ENCODE peak calls at places on chromosomes 13 and 19, in four cellular contexts. H, E, I and U are unnamed samples.

GRCh38 chr13:43787998-43788397 is 1.2 kb upstream of the ENOX1 start:
- DNase-seq in H (peak), E (peak), I (no peak), U (no peak)

GRCh38 chr19:32567486-32567885 is 13.5 kb upstream of the PDCD5 start:
- DNase-seq in H (no peak), E (no peak), I (no peak), U (no peak)

GRCh38 chr13:26693749-26694463 is 66.7 kb downstream of the GPR12 start:
- DNase-seq in H (no peak), E (no peak), I (no peak), U (no peak)

GRCh38 chr19:13905634-13906524 is at the start of the genes BRME1 and CC2D1A:
- DNase-seq in H (peak), E (peak), I (peak), U (peak)

GRCh38 chr19:7832781-7833180 is 2.8 kb downstream of the EVI5L start:
- DNase-seq in H (no peak), E (no peak), I (no peak), U (no peak)

GRCh38 chr13:52599037-52599852 is 43.0 kb upstream of the HNRNPA1L2 start:
- DNase-seq in H (peak), E (no peak), I (no peak), U (no peak)

GRCh38 chr19:16327911-16328823 is 3.5 kb downstream of the KLF2 start:
- DNase-seq in H (peak), E (no peak), I (peak), U (no peak)

GRCh38 chr19:7636691-7637373 is at the start of gene STXBP2:
- DNase-seq in H (peak), E (no peak), I (no peak), U (peak)

GRCh38 chr19:1469936-1470863 is 8.8 kb downstream of the C19orf25 start:
- DNase-seq in H (peak), E (no peak), I (no peak), U (no peak)

GRCh38 chr13:89940383-89940782 is 1407.1 kb upstream of the MIR17HG start:
- DNase-seq in H (no peak), E (no peak), I (no peak), U (no peak)

GRCh38 chr19:29211562-29212416 is 1.2 kb downstream of the UQCRFS1 start:
- DNase-seq in H (no peak), E (no peak), I (no peak), U (no peak)

GRCh38 chr13:38819053-38819452 is 132.2 kb downstream of the FREM2 start:
- DNase-seq in H (no peak), E (no peak), I (no peak), U (no peak)

GRCh38 chr13:42215578-42216421 is 56.2 kb upstream of the AKAP11 start:
- DNase-seq in H (peak), E (peak), I (peak), U (no peak)

GRCh38 chr13:30186644-30187431 is 120.5 kb downstream of the KATNAL1 start:
- DNase-seq in H (no peak), E (no peak), I (no peak), U (no peak)

GRCh38 chr19:55172741-55173140 is 6.3 kb upstream of the DNAAF3 start:
- DNase-seq in H (no peak), E (no peak), I (no peak), U (no peak)

GRCh38 chr13:97921146-97921776 is 32.2 kb upstream of the IPO5 start:
- DNase-seq in H (peak), E (no peak), I (no peak), U (no peak)

DNA sequence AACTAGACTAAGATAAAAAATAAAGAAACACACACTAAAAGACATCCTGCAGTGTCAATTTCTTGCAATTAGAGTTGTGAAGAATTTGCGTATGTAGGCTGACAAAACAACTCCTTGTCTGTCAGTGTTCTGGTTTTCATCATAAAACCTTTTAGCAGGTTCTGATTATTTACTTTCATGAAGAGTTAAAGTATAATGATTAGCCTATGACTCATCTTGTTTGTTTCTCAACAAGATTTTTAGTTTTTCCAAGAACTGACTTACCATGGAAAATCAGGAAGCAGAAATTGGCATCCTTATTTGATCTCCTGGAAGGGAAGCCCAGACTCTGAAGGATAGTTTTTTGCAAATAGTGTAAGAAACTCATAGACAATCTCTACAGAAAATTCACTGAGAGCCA is 848.7 kb upstream of the PCDH9 start:
- DNase-seq in H (no peak), E (no peak), I (no peak), U (no peak)
- TF ChIP-seq CTCF in H (no peak), E (no peak), I (no peak), U (no peak)

GRCh38 chr13:49421391-49421790 is 22.5 kb downstream of the CAB39L start:
- DNase-seq in H (peak), E (no peak), I (no peak), U (no peak)
- TF ChIP-seq CTCF in H (no peak), E (peak), I (peak), U (no peak)

DNA sequence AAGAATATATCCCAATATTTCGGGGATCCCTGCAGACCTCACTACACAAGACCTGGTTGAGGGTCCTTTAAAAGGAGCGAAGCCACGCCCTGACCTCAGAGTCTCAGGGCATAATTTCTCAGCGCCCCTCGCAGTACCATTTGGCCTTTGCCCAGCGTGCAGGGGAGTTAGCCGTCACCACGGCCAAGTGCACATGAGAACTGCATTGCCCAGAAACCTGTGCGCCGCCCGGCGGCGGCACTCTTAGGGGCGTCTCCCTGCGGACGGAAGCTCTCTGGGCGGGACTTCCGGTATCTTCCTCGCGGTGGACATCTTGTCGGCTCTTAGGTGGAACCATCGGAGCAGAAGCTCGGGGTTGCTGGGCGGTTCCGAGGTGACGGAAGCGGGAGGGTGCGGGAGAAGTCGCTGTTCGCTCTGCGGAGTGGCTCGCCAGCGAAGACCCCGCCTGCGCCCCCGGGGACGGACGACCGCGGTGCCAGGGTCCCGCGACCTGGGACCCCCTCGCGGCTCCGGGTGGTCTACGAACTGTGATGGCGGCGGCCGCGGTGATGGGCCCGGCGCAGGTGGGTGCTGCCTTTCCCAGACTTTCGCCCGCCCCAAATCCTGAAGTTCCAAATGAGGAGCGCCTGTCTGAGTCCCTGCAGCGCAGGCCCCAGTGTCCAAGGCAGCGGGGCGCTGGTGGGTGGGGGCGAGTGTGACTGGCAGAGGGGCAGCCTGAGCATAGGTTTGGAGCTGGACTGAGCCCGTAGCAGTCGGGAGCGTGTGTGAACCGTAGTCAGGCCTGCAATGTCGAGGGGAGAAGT is at the start of gene ZNF134:
- DNase-seq in H (peak), E (peak), I (peak), U (peak)
- TF ChIP-seq CTCF in H (no peak), E (no peak), I (peak), U (peak)

GRCh38 chr13:99656843-99657506 is 155.7 kb downstream of the TM9SF2 start:
- DNase-seq in H (no peak), E (no peak), I (no peak), U (no peak)

GRCh38 chr13:99657848-99658265 is 156.6 kb downstream of the TM9SF2 start:
- DNase-seq in H (peak), E (peak), I (no peak), U (peak)

GRCh38 chr13:99660101-99660500 is 158.8 kb downstream of the TM9SF2 start:
- DNase-seq in H (no peak), E (no peak), I (no peak), U (no peak)

GRCh38 chr13:99659234-99659633 is 158.0 kb downstream of the TM9SF2 start:
- DNase-seq in H (no peak), E (no peak), I (no peak), U (no peak)

DNA sequence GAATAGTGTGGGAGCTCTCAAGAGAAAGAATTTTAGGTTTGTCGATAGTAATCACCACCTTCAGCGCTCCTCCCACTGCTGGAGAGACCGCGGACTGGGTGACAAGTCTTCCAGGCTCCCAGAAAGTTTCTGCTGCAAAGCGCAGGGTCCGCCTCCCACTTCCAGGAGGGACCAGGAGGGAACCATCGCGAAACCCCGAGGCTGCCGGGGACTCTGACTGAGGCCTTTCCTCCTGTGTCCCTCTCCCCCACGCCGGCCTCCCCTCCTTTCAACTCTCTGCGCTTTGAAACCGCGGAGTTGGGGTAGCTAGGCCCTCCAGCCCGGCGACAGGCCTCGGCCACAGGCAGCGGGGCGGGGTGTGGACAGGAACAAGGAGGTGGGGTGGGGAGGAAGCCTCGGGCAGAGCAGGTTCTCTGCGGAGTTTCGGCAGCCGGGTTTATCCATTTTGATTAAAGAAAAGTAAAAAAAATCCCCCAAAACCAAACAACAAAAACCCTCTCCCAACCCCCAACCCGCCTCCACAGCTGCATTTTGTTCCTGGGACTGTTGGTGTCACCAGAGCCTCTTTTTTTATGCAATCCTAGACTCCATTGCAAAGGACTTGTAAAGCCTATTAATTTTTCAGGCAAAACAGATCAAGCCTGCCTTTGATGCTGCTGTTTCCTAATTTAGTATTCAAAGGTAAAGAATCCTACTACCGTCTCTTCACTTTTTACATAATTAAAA is 157.2 kb downstream of the TM9SF2 start:
- DNase-seq in H (peak), E (peak), I (no peak), U (peak)
- TF ChIP-seq CTCF in H (peak), E (peak), I (peak), U (peak)

DNA sequence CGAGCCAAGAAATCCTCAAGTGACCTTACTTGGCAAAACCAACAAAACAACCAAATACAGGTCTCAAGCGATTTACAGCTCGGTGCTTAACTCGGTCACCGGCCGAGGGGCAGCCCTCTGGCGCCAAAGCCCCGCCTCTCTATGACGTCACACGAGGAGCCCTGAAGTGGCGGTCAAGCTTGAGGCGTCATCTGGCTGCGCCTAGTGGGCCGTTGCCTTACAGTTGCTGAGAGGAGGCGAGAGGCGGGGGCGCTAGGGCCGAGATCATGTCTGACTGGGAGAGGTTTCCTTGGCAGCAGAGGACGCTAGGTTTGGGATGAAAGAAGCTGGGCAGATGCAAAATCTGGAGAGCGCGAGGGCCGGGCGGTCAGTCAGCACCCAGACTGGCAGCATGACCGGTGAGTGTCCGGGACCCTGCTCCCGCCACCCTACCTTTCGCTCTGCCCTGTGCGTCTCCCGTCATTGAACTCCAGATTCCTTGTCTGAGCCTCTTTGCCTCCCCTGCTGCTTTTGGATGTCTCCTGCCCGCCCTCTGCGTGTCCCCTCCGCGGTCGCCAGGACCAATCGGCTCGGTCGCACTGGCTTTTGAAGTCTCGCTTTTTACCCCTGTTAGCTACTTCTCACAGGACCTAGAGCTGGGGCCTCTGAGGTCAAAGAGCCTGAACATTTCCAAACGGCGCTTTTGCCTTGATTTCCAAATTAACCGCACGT is at the start of gene CDADC1:
- DNase-seq in H (peak), E (peak), I (peak), U (peak)
- TF ChIP-seq CTCF in H (peak), E (no peak), I (no peak), U (no peak)

GRCh38 chr19:49534632-49535385 is 7.0 kb downstream of the RCN3 start:
- DNase-seq in H (no peak), E (no peak), I (no peak), U (no peak)

GRCh38 chr19:49538643-49539042 is 10.8 kb downstream of the RCN3 start:
- DNase-seq in H (no peak), E (no peak), I (no peak), U (no peak)

GRCh38 chr19:49536921-49537462 is 9.2 kb downstream of the RCN3 start:
- DNase-seq in H (no peak), E (no peak), I (no peak), U (no peak)

GRCh38 chr19:49530708-49531107 is 2.9 kb downstream of the RCN3 start:
- DNase-seq in H (no peak), E (no peak), I (no peak), U (no peak)

DNA sequence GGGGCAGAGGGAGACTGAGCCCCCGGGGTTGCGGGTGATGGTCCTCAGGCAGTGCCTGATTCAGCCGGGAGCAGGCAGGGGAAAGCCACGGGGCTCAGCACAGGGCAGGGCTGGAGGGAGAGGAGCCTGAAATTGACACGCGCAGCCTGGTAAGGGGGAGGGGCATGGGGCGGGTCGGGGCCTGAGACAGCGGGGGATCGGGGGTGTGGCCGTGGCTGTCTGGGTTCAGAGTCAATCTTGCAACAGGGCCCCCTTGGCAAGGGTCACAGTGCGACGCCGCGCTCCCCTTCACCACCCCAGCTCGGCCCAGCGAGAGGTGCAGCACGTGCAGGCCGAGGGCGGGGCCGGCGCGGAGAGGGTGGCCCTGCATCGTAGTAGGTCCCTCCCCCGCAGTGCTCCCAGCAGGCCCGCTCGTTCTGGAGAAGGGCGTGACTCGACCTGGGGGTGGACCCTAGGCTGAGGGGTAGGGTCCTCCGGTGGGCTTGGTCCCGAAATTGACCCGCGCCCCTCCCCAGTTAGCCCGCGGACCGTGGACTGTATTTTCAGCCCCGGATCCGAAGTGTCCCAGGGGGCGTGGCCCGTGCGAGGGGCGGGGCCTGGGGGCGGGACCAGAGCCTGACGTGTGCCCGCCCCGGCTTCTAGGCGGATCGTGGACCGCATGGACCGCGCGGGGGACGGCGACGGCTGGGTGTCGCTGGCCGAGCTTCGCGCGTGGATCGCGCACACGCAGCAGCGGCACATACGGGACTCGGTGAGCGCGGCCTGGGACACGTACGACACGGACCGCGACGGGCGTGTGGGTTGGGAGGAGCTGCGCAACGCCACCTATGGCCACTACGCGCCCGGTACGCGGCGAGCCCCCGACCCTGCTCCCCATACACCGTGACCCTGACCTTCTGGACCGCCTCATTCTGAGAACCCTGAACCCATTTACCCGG is 6.0 kb downstream of the RCN3 start:
- DNase-seq in H (peak), E (peak), I (no peak), U (peak)
- TF ChIP-seq CTCF in H (peak), E (peak), I (peak), U (peak)

DNA sequence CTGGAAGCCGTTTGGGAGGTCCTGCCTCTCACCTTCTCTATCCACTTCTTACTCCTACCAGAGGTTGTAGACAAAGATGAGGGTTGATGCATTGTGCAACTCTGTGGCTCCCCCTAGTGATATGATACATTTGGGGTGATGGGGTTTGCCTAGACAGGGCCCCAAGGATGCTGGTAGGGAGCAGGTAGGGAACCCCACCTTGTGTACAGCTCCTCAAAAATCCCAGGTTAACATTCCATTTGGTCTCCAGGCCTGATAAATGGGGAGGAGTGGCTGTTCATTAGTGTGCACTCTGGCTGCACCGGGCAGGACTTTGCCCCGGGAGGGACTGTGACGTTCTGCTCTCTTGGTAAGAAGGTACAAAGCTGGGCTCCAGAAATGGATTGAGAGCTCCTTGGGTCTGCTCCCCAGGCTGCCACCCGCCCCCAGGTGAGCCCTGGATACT is 19.2 kb downstream of the SIGLEC8 start:
- DNase-seq in H (no peak), E (no peak), I (no peak), U (no peak)
- TF ChIP-seq CTCF in H (no peak), E (peak), I (peak), U (peak)

DNA sequence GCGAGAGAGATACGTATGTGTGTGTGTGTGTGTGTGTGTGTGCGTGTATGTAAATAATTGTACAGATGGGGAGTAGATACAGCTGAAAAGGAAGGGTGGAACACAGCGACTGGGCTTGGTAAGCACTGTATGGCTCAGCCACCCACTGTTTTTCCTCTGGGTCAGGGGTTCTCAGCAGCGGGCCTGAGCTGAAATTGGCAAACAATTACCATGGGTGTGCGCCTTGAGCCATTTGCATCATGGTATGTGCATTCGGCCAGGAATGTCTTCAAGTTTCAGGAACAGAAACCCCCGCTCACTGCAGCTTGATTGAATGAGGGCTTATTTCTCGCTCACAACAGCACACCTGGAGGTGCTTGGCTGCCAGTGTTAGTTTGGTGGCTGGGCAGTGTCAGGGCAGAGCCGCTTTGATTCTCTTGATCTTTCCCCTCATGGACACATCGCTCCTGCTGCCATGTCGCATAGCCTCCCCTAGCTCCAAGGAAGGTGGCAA is 126.7 kb downstream of the SIPA1L3 start:
- DNase-seq in H (no peak), E (no peak), I (no peak), U (no peak)
- TF ChIP-seq CTCF in H (no peak), E (no peak), I (no peak), U (peak)

GRCh38 chr13:99028890-99029289 is 51.0 kb upstream of the DOCK9 start:
- DNase-seq in H (no peak), E (no peak), I (no peak), U (no peak)
- TF ChIP-seq CTCF in H (no peak), E (peak), I (no peak), U (peak)